ENCODE peak calls at places on chromosomes 5 and 9, in ten cellular contexts. H is foreskin fibroblast; O is neural progenitor cell; M is heart left ventricle; R is CD8-positive, alpha-beta T cell; J is choroid plexus epithelial cell; E is fibroblast of lung; Z is tibial artery; L is GM12865; T is HCT116. V is an unnamed sample.

GRCh38 chr9:106798021-106798799 is 64.8 kb upstream of the ZNF462 start:
- DNase-seq in J (no peak), R (no peak), O (peak; percentile 13), E (no peak), M (no peak), H (no peak), T (no peak), L (no peak), Z (no peak), V (no peak)

GRCh38 chr9:126166866-126167265 is 159.8 kb upstream of the MVB12B start:
- DNase-seq in M (no peak), R (no peak), E (no peak), Z (no peak), L (no peak), T (no peak), H (no peak), J (no peak), O (no peak), V (no peak)

GRCh38 chr9:23779220-23779619 is 46.8 kb downstream of the ELAVL2 start:
- DNase-seq in E (peak; percentile 25), R (no peak), H (no peak), L (no peak), O (peak; percentile 57), M (no peak), J (no peak), Z (no peak), T (no peak), V (no peak)

GRCh38 chr9:129100383-129101169 is 10.0 kb downstream of the CRAT start:
- DNase-seq in E (no peak), T (no peak), R (no peak), M (no peak), O (no peak), Z (no peak), L (no peak), J (no peak), H (no peak), V (no peak)

GRCh38 chr5:165370772-165371171 is 1865.4 kb downstream of the MAT2B start:
- DNase-seq in M (no peak), Z (no peak), H (peak; percentile 2), J (peak; percentile 14), E (peak; percentile 42), T (no peak), O (no peak), L (no peak), R (no peak), V (no peak)

GRCh38 chr9:126397056-126397455 is 70.4 kb downstream of the MVB12B start:
- DNase-seq in H (no peak), E (no peak), M (no peak), R (peak; percentile 64), J (no peak), T (no peak), Z (no peak), O (no peak), L (peak; percentile 85), V (peak; percentile 61)

GRCh38 chr9:24912767-24913166 is 367.1 kb upstream of the IZUMO3 start:
- DNase-seq in R (no peak), T (no peak), H (no peak), J (peak; percentile 0), O (no peak), L (no peak), E (no peak), Z (no peak), M (no peak), V (no peak)

GRCh38 chr5:82349651-82350050 is 71.5 kb upstream of the RPS23 start:
- DNase-seq in R (no peak), Z (peak; percentile 59), L (peak; percentile 19), H (no peak), E (no peak), M (no peak), J (no peak), O (peak; percentile 68), T (no peak), V (no peak)

GRCh38 chr9:36871606-36872005 is 162.5 kb downstream of the PAX5 start:
- DNase-seq in H (no peak), T (no peak), J (no peak), O (no peak), L (no peak), Z (no peak), M (no peak), E (no peak), R (no peak), V (no peak)

GRCh38 chr5:77143998-77144836 is 57.1 kb upstream of the ZBED3 start:
- DNase-seq in O (peak; percentile 82), H (peak; percentile 66), T (peak; percentile 56), Z (peak; percentile 71), R (no peak), L (peak; percentile 81), J (peak; percentile 92), E (peak; percentile 69), M (peak; percentile 70), V (peak; percentile 5)

GRCh38 chr5:146620663-146621051 is 104.7 kb upstream of the GPR151 start:
- DNase-seq in J (no peak), M (no peak), L (no peak), T (no peak), Z (no peak), R (no peak), H (no peak), E (no peak), O (peak; percentile 63), V (no peak)

GRCh38 chr5:95734916-95735315 is 3.8 kb downstream of the RHOBTB3 start:
- DNase-seq in Z (no peak), O (no peak), R (no peak), M (peak; percentile 29), T (no peak), E (peak; percentile 90), J (no peak), H (no peak), L (no peak), V (no peak)

GRCh38 chr9:5518937-5519319 is 8.6 kb downstream of the PDCD1LG2 start:
- DNase-seq in M (no peak), R (no peak), Z (no peak), O (no peak), L (no peak), H (no peak), J (no peak), E (no peak), T (no peak), V (peak; percentile 39)

DNA sequence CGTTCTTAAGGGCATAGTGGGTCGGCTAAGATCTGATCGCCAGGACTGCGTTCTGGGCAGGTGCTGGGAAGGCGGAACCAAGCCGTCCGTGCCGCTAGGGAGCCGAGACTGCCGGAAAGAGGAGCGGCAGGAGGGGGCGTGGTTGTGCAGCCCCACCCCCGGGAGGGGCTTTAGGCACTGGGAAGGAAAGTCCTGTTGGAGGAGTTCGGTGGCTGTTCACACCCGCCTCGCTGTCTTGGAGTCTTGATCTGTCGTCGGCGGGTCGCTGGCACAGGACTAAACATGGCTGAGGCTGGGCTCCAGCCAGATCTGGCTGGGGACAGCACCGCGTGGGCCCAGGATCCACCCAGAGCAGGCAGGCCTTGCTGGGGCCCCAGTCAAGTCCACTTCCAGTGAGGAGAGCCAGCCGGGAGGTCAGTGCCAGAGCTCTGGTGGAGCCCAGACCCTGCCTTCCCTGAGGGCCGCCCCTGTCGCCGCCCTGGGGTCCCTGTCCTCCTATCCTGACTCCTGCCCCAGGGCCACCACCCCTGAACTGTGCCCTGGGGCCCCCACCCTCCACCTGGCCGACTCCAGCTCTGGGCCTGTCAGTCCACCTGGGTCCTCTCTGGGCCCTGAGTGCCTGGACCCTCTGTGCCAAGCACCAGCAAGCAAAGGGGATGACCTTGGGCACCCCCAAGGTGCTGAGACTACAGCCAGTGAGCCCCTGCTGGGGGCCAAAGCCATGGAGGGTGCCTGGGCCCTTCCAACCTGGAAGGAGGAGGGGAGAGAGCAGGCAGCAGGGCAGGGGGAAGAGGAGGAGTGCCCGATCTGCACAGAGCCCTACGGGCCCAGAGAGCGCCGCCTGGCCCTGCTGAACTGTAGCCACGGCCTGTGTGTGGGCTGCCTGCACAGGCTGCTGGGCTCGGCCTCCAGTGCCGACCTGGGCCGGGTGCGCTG is 4.5 kb downstream of the RNF208 start:
- DNase-seq in M (peak; percentile 72), Z (peak; percentile 60), O (peak; percentile 60), H (no peak), E (no peak), T (peak; percentile 53), L (no peak), R (no peak), J (no peak), V (no peak)
- H3K4me3 ChIP-seq in M (peak overlapping the region; percentile 37), Z (peak overlapping the region; percentile 21), O (no peak overlapping the region), H (no peak overlapping the region), E (peak overlapping the region; percentile 22), T (peak overlapping the region; percentile 46), L (no peak overlapping the region), R (no peak overlapping the region), J (no peak overlapping the region), V (no peak overlapping the region)

GRCh38 chr5:173926359-173926758 is 38.2 kb downstream of the CPEB4 start:
- DNase-seq in L (no peak), M (no peak), J (peak; percentile 24), E (peak; percentile 52), Z (peak; percentile 44), H (peak; percentile 53), O (no peak), R (no peak), T (no peak), V (no peak)

GRCh38 chr5:173924899-173925298 is 36.8 kb downstream of the CPEB4 start:
- DNase-seq in H (no peak), L (no peak), E (no peak), O (no peak), M (no peak), T (no peak), Z (no peak), J (no peak), R (no peak), V (no peak)

GRCh38 chr5:173923236-173924104 is 35.3 kb downstream of the CPEB4 start:
- DNase-seq in O (peak; percentile 18), M (no peak), E (peak; percentile 66), R (no peak), T (no peak), Z (no peak), L (no peak), J (peak; percentile 85), H (no peak), V (no peak)

GRCh38 chr5:173922527-173922926 is 34.4 kb downstream of the CPEB4 start:
- DNase-seq in O (no peak), E (no peak), M (no peak), H (no peak), J (no peak), R (no peak), T (no peak), Z (no peak), L (no peak), V (no peak)

GRCh38 chr5:173925449-173926071 is 37.4 kb downstream of the CPEB4 start:
- DNase-seq in H (peak; percentile 65), R (peak; percentile 6), O (peak; percentile 55), Z (peak; percentile 35), J (peak; percentile 83), E (peak; percentile 36), L (peak; percentile 72), M (peak; percentile 62), T (peak; percentile 38), V (no peak)
- TF ChIP-seq CTCF in H (peak; percentile 57), R (peak; percentile 51), O (peak; percentile 74), Z (peak; percentile 19), J (peak; percentile 84), E (peak; percentile 72), L (peak; percentile 48), M (peak; percentile 48), T (peak; percentile 72), V (peak; percentile 82)

GRCh38 chr5:6634788-6635430 is 1.7 kb downstream of the SRD5A1 start:
- DNase-seq in H (no peak), R (no peak), J (no peak), Z (no peak), O (no peak), T (no peak), L (no peak), E (no peak), M (no peak), V (no peak)
- H3K4me3 ChIP-seq in H (peak overlapping the region; percentile 97), R (no peak overlapping the region), J (peak overlapping the region; percentile 83), Z (no peak overlapping the region), O (peak overlapping the region; percentile 71), T (no peak overlapping the region), L (peak overlapping the region; percentile 95), E (peak overlapping the region; percentile 96), M (no peak overlapping the region), V (peak overlapping the region; percentile 97)

GRCh38 chr9:136363606-136364368 is at the start of gene DNLZ:
- DNase-seq in H (peak; percentile 81), R (peak; percentile 67), M (peak; percentile 89), O (peak; percentile 96), J (peak; percentile 86), L (peak; percentile 93), T (peak; percentile 66), Z (peak; percentile 74), E (peak; percentile 68), V (peak; percentile 89)
- TF ChIP-seq CTCF in H (peak; percentile 75), R (peak; percentile 97), M (peak; percentile 98), O (peak; percentile 91), J (peak; percentile 68), L (peak; percentile 94), T (peak; percentile 77), Z (peak; percentile 98), E (peak; percentile 56), V (peak; percentile 74)